ENCODE peak calls at places on chromosomes 6 and 20, in six cellular contexts. One of them, this sample, is unnamed.
A peak's percentile ranks its signal among the peaks of the same experiment; 100 is the strongest.

GRCh38 chr6:15341311-15341710 is 95.4 kb downstream of the JARID2 start:
- DNase-seq in HEK293T: no peak
- DNase-seq in amygdala: no peak
- DNase-seq in tibial artery: no peak
- DNase-seq in neural progenitor cell: no peak
- DNase-seq in NCI-H1092 treated with DMSO at 0.1 percent for 48 hours: no peak
- DNase-seq in this sample: no peak

GRCh38 chr6:154138806-154139205 is 99.8 kb downstream of the OPRM1 start:
- DNase-seq in HEK293T: no peak
- DNase-seq in amygdala: no peak
- DNase-seq in tibial artery: no peak
- DNase-seq in neural progenitor cell: no peak
- DNase-seq in NCI-H1092 treated with DMSO at 0.1 percent for 48 hours: no peak
- DNase-seq in this sample: no peak

GRCh38 chr6:135922170-135922569 is 70.7 kb downstream of the PDE7B start:
- DNase-seq in HEK293T: peak; percentile 30
- DNase-seq in amygdala: no peak
- DNase-seq in tibial artery: peak; percentile 70
- DNase-seq in neural progenitor cell: no peak
- DNase-seq in NCI-H1092 treated with DMSO at 0.1 percent for 48 hours: no peak
- DNase-seq in this sample: peak; percentile 72

GRCh38 chr6:128432394-128432793 is 88.0 kb downstream of the PTPRK start:
- DNase-seq in HEK293T: no peak
- DNase-seq in amygdala: no peak
- DNase-seq in tibial artery: no peak
- DNase-seq in neural progenitor cell: no peak
- DNase-seq in NCI-H1092 treated with DMSO at 0.1 percent for 48 hours: no peak
- DNase-seq in this sample: no peak

GRCh38 chr6:346389-347030 is 45.0 kb upstream of the IRF4 start:
- DNase-seq in HEK293T: no peak
- DNase-seq in amygdala: no peak
- DNase-seq in tibial artery: no peak
- DNase-seq in neural progenitor cell: no peak
- DNase-seq in NCI-H1092 treated with DMSO at 0.1 percent for 48 hours: no peak
- DNase-seq in this sample: peak; percentile 69

GRCh38 chr6:118562959-118563358 is 14.9 kb downstream of the PLN start:
- DNase-seq in HEK293T: no peak
- DNase-seq in amygdala: no peak
- DNase-seq in tibial artery: no peak
- DNase-seq in neural progenitor cell: no peak
- DNase-seq in NCI-H1092 treated with DMSO at 0.1 percent for 48 hours: no peak
- DNase-seq in this sample: no peak

GRCh38 chr20:41304413-41305079 is 13.0 kb downstream of the ZHX3 start:
- DNase-seq in HEK293T: no peak
- DNase-seq in amygdala: no peak
- DNase-seq in tibial artery: no peak
- DNase-seq in neural progenitor cell: no peak
- DNase-seq in NCI-H1092 treated with DMSO at 0.1 percent for 48 hours: no peak
- DNase-seq in this sample: no peak

GRCh38 chr6:2659882-2660281 is 90.8 kb downstream of the MYLK4 start:
- DNase-seq in HEK293T: no peak
- DNase-seq in amygdala: no peak
- DNase-seq in tibial artery: no peak
- DNase-seq in neural progenitor cell: no peak
- DNase-seq in NCI-H1092 treated with DMSO at 0.1 percent for 48 hours: no peak
- DNase-seq in this sample: no peak

GRCh38 chr6:81362246-81362645 is 390.2 kb downstream of the TENT5A start:
- DNase-seq in HEK293T: no peak
- DNase-seq in amygdala: no peak
- DNase-seq in tibial artery: no peak
- DNase-seq in neural progenitor cell: no peak
- DNase-seq in NCI-H1092 treated with DMSO at 0.1 percent for 48 hours: no peak
- DNase-seq in this sample: no peak

GRCh38 chr6:84061174-84061573 is 27.6 kb downstream of the MRAP2 start:
- DNase-seq in HEK293T: no peak
- DNase-seq in amygdala: no peak
- DNase-seq in tibial artery: no peak
- DNase-seq in neural progenitor cell: no peak
- DNase-seq in NCI-H1092 treated with DMSO at 0.1 percent for 48 hours: no peak
- DNase-seq in this sample: no peak

GRCh38 chr6:157893238-157893637 is 70.2 kb downstream of the SNX9 start:
- DNase-seq in HEK293T: no peak
- DNase-seq in amygdala: no peak
- DNase-seq in tibial artery: no peak
- DNase-seq in neural progenitor cell: no peak
- DNase-seq in NCI-H1092 treated with DMSO at 0.1 percent for 48 hours: no peak
- DNase-seq in this sample: no peak

GRCh38 chr6:156283091-156283490 is 494.1 kb upstream of the ARID1B start:
- DNase-seq in HEK293T: no peak
- DNase-seq in amygdala: no peak
- DNase-seq in tibial artery: no peak
- DNase-seq in neural progenitor cell: no peak
- DNase-seq in NCI-H1092 treated with DMSO at 0.1 percent for 48 hours: no peak
- DNase-seq in this sample: no peak

GRCh38 chr20:11849976-11850670 is 67.6 kb upstream of the BTBD3 start:
- DNase-seq in HEK293T: no peak
- DNase-seq in amygdala: no peak
- DNase-seq in tibial artery: no peak
- DNase-seq in neural progenitor cell: no peak
- DNase-seq in NCI-H1092 treated with DMSO at 0.1 percent for 48 hours: peak; percentile 3
- DNase-seq in this sample: no peak

GRCh38 chr6:34145161-34146020 is 496 bp downstream of the GRM4 start:
- DNase-seq in HEK293T: peak; percentile 55
- DNase-seq in amygdala: no peak
- DNase-seq in tibial artery: no peak
- DNase-seq in neural progenitor cell: peak; percentile 78
- DNase-seq in NCI-H1092 treated with DMSO at 0.1 percent for 48 hours: peak; percentile 69
- DNase-seq in this sample: peak; percentile 56

GRCh38 chr6:68008445-68008844 is 626.6 kb upstream of the ADGRB3 start:
- DNase-seq in HEK293T: no peak
- DNase-seq in amygdala: no peak
- DNase-seq in tibial artery: no peak
- DNase-seq in neural progenitor cell: no peak
- DNase-seq in NCI-H1092 treated with DMSO at 0.1 percent for 48 hours: no peak
- DNase-seq in this sample: no peak

GRCh38 chr20:25282034-25282781 is 34.3 kb downstream of the PYGB start:
- DNase-seq in HEK293T: no peak
- DNase-seq in amygdala: no peak
- DNase-seq in tibial artery: peak; percentile 67
- DNase-seq in neural progenitor cell: no peak
- DNase-seq in NCI-H1092 treated with DMSO at 0.1 percent for 48 hours: no peak
- DNase-seq in this sample: peak; percentile 67

GRCh38 chr6:26024651-26025046 is 62.0 kb downstream of the TRIM38 start:
- DNase-seq in HEK293T: no peak
- DNase-seq in amygdala: no peak
- DNase-seq in tibial artery: no peak
- DNase-seq in neural progenitor cell: peak; percentile 36
- DNase-seq in NCI-H1092 treated with DMSO at 0.1 percent for 48 hours: no peak
- DNase-seq in this sample: no peak

GRCh38 chr6:130933712-130934200 is 106.5 kb downstream of the SMLR1 start:
- DNase-seq in HEK293T: no peak
- DNase-seq in amygdala: no peak
- DNase-seq in tibial artery: peak; percentile 66
- DNase-seq in neural progenitor cell: no peak
- DNase-seq in NCI-H1092 treated with DMSO at 0.1 percent for 48 hours: no peak
- DNase-seq in this sample: no peak

GRCh38 chr6:111767752-111768430 is 105.4 kb downstream of the FYN start:
- DNase-seq in HEK293T: no peak
- DNase-seq in amygdala: no peak
- DNase-seq in tibial artery: no peak
- DNase-seq in neural progenitor cell: no peak
- DNase-seq in NCI-H1092 treated with DMSO at 0.1 percent for 48 hours: no peak
- DNase-seq in this sample: no peak

GRCh38 chr20:63553251-63553932 is 567 bp upstream of the FNDC11 start:
- DNase-seq in HEK293T: peak; percentile 90
- DNase-seq in amygdala: no peak
- DNase-seq in tibial artery: peak; percentile 85
- DNase-seq in neural progenitor cell: peak; percentile 95
- DNase-seq in NCI-H1092 treated with DMSO at 0.1 percent for 48 hours: no peak
- DNase-seq in this sample: peak; percentile 91

GRCh38 chr6:79408598-79408997 is 128.6 kb downstream of the LCA5 start:
- DNase-seq in HEK293T: no peak
- DNase-seq in amygdala: no peak
- DNase-seq in tibial artery: no peak
- DNase-seq in neural progenitor cell: no peak
- DNase-seq in NCI-H1092 treated with DMSO at 0.1 percent for 48 hours: no peak
- DNase-seq in this sample: no peak

GRCh38 chr20:33852971-33853813 is 42.0 kb downstream of the CHMP4B start:
- DNase-seq in HEK293T: no peak
- DNase-seq in amygdala: no peak
- DNase-seq in tibial artery: no peak
- DNase-seq in neural progenitor cell: no peak
- DNase-seq in NCI-H1092 treated with DMSO at 0.1 percent for 48 hours: no peak
- DNase-seq in this sample: no peak